ENCODE peak calls at places on chromosomes 16 and 17, in seven cellular contexts. J, M, N, Z, E, T and G are unnamed samples.

GRCh38 chr17:9842057-9842758 is 16.5 kb downstream of the GLP2R start:
- DNase-seq in J (no peak), T (peak; percentile 85), M (no peak), E (peak; percentile 49), Z (peak; percentile 7), N (no peak), G (no peak)

GRCh38 chr17:44599298-44600175 is 42.3 kb downstream of the FZD2 start:
- DNase-seq in T (peak; percentile 98), E (peak; percentile 83), Z (peak; percentile 99), N (peak; percentile 70), M (no peak), J (peak; percentile 35), G (peak; percentile 23)

GRCh38 chr17:3558603-3559269 is 1.1 kb upstream of the TRPV3 start:
- DNase-seq in N (peak; percentile 63), E (no peak), J (no peak), Z (peak; percentile 15), M (peak; percentile 98), T (peak; percentile 2), G (peak; percentile 94)

GRCh38 chr17:30323895-30324319 is 9.9 kb downstream of the TMIGD1 start:
- DNase-seq in M (peak; percentile 61), T (peak; percentile 30), Z (peak; percentile 69), E (no peak), J (no peak), N (no peak), G (peak; percentile 86)

GRCh38 chr16:49986351-49987124 is 38.5 kb upstream of the CNEP1R1 start:
- DNase-seq in M (no peak), N (no peak), T (peak; percentile 79), Z (peak; percentile 75), E (no peak), J (no peak), G (no peak)

GRCh38 chr16:75251280-75252048 is at the start of gene BCAR1:
- DNase-seq in M (peak; percentile 81), E (peak; percentile 96), N (no peak), J (peak; percentile 94), T (peak; percentile 89), Z (peak; percentile 87), G (peak; percentile 58)

GRCh38 chr17:78583091-78583490 is 5.9 kb upstream of the DNAH17 start:
- DNase-seq in N (no peak), M (no peak), T (no peak), Z (no peak), E (no peak), J (peak; percentile 47), G (no peak)

GRCh38 chr17:61467416-61468262 is 15.4 kb downstream of the TBX4 start:
- DNase-seq in J (peak; percentile 49), M (peak; percentile 51), N (no peak), Z (peak; percentile 53), T (peak; percentile 37), E (no peak), G (no peak)

GRCh38 chr16:50478021-50478772 is 70.0 kb upstream of the NKD1 start:
- DNase-seq in T (no peak), Z (no peak), E (no peak), J (no peak), M (no peak), N (no peak), G (no peak)

GRCh38 chr17:17365476-17366110 is 62.4 kb downstream of the NT5M start:
- DNase-seq in J (no peak), T (no peak), Z (no peak), N (no peak), M (no peak), E (no peak), G (no peak)

GRCh38 chr16:57888128-57888527 is 82.8 kb downstream of the CNGB1 start:
- DNase-seq in E (no peak), N (no peak), Z (no peak), T (no peak), M (no peak), J (no peak), G (no peak)

GRCh38 chr17:51076821-51077220 is 43.8 kb downstream of the SPAG9 start:
- DNase-seq in Z (no peak), J (no peak), M (no peak), T (no peak), E (no peak), N (no peak), G (no peak)

GRCh38 chr16:87686697-87687570 is 78.9 kb downstream of the KLHDC4 start:
- DNase-seq in J (no peak), T (no peak), M (no peak), N (no peak), Z (peak; percentile 35), E (no peak), G (no peak)

GRCh38 chr17:40307001-40307690 is 1.8 kb upstream of the RARA start:
- DNase-seq in E (peak; percentile 74), T (peak; percentile 51), J (peak; percentile 50), M (no peak), N (no peak), Z (peak; percentile 67), G (no peak)

GRCh38 chr16:12426122-12426521 is 377.6 kb downstream of the CPPED1 start:
- DNase-seq in T (peak; percentile 36), N (no peak), Z (peak; percentile 3), M (no peak), E (peak; percentile 23), J (peak; percentile 43), G (no peak)

GRCh38 chr17:77881545-77881944 is 77.0 kb upstream of the TNRC6C start:
- DNase-seq in E (peak; percentile 46), N (no peak), J (peak; percentile 58), M (peak; percentile 55), T (peak; percentile 72), Z (peak; percentile 79), G (no peak)

GRCh38 chr17:50563095-50563511 is 2.6 kb downstream of the CACNA1G start:
- DNase-seq in Z (no peak), N (no peak), E (no peak), M (no peak), J (no peak), T (no peak), G (no peak)

GRCh38 chr17:73546770-73547345 is 97.4 kb downstream of the SDK2 start:
- DNase-seq in Z (no peak), M (peak; percentile 76), J (peak; percentile 69), E (peak; percentile 78), T (no peak), N (no peak), G (peak; percentile 86)

GRCh38 chr16:3094289-3095027 is 4.6 kb downstream of the ZSCAN10 start:
- DNase-seq in J (peak; percentile 69), E (no peak), T (peak; percentile 27), Z (peak; percentile 46), M (peak; percentile 37), N (no peak), G (peak; percentile 38)
- TF ChIP-seq CTCF in J (peak; percentile 86), E (peak; percentile 27), T (peak; percentile 62), Z (peak; percentile 57), M (peak; percentile 75), N (peak; percentile 51), G (peak; percentile 66)

GRCh38 chr16:85751665-85752501 is 987 bp upstream of the C16orf74 start:
- DNase-seq in N (no peak), E (no peak), Z (no peak), M (peak; percentile 88), J (no peak), T (no peak), G (peak; percentile 95)
- H3K4me3 ChIP-seq in N (no peak overlapping the region), E (no peak overlapping the region), Z (peak overlapping the region; percentile 54), M (peak overlapping the region; percentile 46), J (no peak overlapping the region), T (no peak overlapping the region), G (peak overlapping the region; percentile 69)

GRCh38 chr17:56478836-56479447 is 114.6 kb upstream of the NOG start:
- DNase-seq in Z (peak; percentile 28), M (peak; percentile 32), E (peak; percentile 38), T (peak; percentile 15), J (peak; percentile 12), N (no peak), G (peak; percentile 41)
- TF ChIP-seq CTCF in Z (peak; percentile 41), M (peak; percentile 59), E (peak; percentile 54), T (peak; percentile 45), J (peak; percentile 58), N (peak; percentile 47), G (peak; percentile 53)

DNA sequence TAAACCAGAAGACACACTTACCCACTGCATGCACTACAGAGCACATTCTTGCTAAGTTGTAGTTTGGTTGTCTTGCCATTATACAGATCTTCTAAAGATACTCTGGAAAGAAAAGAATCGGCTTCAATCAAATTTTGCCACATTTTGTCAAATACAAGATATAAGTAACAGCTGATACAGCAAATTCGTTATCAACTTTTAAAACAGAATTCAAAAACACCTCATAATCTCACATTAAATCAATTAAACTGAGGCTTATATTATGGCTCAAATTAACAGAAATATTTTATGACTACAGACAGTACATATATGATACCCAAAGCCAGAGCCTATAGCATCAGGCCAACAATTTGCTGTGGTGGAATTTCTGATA is 5.4 kb downstream of the DNAJA2 start:
- DNase-seq in Z (no peak), N (no peak), E (no peak), M (no peak), J (no peak), T (no peak), G (no peak)
- H3K4me3 ChIP-seq in Z (no peak overlapping the region), N (no peak overlapping the region), E (no peak overlapping the region), M (no peak overlapping the region), J (no peak overlapping the region), T (no peak overlapping the region), G (no peak overlapping the region)

DNA sequence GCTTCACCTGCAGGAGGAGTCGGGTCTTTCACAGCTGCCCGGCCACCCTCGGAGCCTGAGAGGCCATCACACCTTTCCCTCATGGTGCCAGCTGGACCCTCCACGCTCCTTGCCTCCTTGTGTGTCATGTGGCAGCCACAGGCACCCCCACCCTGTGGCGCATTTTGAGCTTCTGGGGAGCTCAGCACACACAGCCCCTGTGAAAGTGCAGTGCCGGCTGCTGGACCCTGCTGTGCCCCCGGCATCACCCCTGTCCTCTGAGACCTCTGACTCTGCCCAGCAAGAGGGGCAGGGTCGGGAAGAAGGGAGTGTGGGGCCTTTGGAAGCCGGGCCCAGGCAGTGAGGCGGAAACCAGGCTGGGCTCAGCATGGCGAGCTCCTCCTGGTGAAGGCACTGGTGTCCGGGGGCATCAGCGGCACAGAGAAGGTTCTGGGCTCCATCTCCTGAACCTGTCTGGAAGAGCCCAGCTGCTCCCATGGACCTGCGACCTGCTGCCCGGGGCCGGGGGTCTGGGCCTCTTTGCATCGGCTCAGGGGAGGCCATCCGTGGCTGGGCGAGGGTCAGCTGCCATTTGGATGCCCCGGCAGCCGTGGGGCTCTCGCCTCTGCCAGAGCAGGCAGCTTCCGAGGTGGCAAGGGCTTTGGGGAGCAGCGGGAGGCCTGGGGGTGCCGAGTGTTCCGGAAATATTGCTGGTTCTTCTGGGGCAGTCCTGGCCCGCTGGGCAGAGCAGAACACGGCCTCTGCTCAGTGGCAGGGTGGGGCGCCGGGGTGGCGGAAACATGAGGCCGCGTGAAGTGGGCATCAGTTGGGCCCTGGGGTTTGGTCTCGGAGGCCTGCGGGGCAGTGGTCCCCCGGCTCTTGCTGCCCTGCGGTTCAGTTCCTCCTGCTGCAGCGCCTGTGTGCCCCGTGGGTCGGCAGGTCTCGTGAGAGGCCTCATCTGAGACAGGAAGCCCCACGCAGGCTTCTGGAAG is 17.9 kb downstream of the CENPX start:
- DNase-seq in J (no peak), M (no peak), Z (no peak), T (no peak), N (no peak), E (no peak), G (no peak)
- TF ChIP-seq CTCF in J (no peak), M (no peak), Z (no peak), T (no peak), N (no peak), E (no peak), G (no peak)

DNA sequence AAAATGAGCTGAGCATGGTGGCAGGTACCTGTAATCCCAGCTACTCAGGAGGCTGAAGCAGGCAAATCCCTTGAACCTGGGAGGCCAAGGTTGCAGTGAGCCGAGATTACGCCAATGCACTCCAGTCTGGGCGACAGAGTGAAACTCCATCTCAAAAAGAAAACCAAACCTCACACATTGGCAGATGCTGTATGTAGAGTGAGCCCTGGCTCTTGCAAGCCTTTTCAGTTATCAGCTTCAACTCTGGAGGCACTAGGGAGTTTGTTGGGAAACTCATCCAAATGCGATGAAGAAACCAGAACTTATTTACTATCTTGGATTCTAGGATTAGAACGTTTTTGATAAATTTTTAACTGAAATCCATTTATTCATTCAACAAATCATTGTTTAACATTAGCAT is 56.9 kb upstream of the RASL10B start:
- DNase-seq in J (no peak), N (no peak), M (no peak), Z (no peak), T (no peak), E (no peak), G (no peak)
- H3K4me3 ChIP-seq in J (no peak overlapping the region), N (no peak overlapping the region), M (no peak overlapping the region), Z (no peak overlapping the region), T (no peak overlapping the region), E (no peak overlapping the region), G (no peak overlapping the region)